ENCODE peak calls at places on chromosomes 5 and 9, in eight cellular contexts. I is CD8-positive, alpha-beta T cell; B is tibial nerve; N is naive thymus-derived CD4-positive, alpha-beta T cell; J is GM23248; U is PC-3; E is heart right ventricle; T is IMR-90. L is an unnamed sample. For H3K9me3, the result is how much of the 10 kb centered on the place peaks cover.

GRCh38 chr9:20041717-20042116 is 252.9 kb upstream of the SLC24A2 start:
- DNase-seq in I (no peak), B (no peak), J (no peak), E (peak), T (no peak), N (no peak), U (no peak), L (no peak)

GRCh38 chr5:170380361-170380951 is 8.7 kb downstream of the KCNMB1 start:
- DNase-seq in U (peak), E (no peak), B (no peak), T (no peak), J (no peak), N (no peak), I (no peak), L (no peak)

GRCh38 chr9:134547161-134548100 is 94.2 kb upstream of the COL5A1 start:
- DNase-seq in B (no peak), N (no peak), T (no peak), U (no peak), E (no peak), J (no peak), I (no peak), L (no peak)

GRCh38 chr9:128275198-128276007 is at the start of gene GOLGA2:
- DNase-seq in U (no peak), E (no peak), B (no peak), I (no peak), T (peak), N (no peak), J (peak), L (no peak)

GRCh38 chr9:35254237-35254636 is 92.4 kb downstream of the UNC13B start:
- DNase-seq in B (no peak), U (no peak), J (no peak), T (no peak), N (no peak), I (no peak), E (no peak), L (no peak)

GRCh38 chr9:127399736-127400269 is 2.8 kb downstream of the SLC2A8 start:
- DNase-seq in N (no peak), T (no peak), I (no peak), J (no peak), E (no peak), B (no peak), U (no peak), L (no peak)

GRCh38 chr5:147190236-147190815 is 44.5 kb upstream of the STK32A start:
- DNase-seq in J (peak), I (no peak), U (no peak), T (no peak), N (no peak), B (no peak), E (no peak), L (no peak)

GRCh38 chr5:16612007-16612406 is 4.8 kb downstream of the RETREG1 start:
- DNase-seq in N (no peak), T (no peak), J (no peak), E (no peak), B (no peak), U (no peak), I (no peak), L (no peak)

GRCh38 chr5:125412561-125413535 is 666.4 kb upstream of the ZNF608 start:
- DNase-seq in N (no peak), T (peak), I (no peak), J (peak), B (peak), U (peak), E (peak), L (no peak)

GRCh38 chr5:67063055-67063454 is 133.5 kb downstream of the CD180 start:
- DNase-seq in J (no peak), B (no peak), E (no peak), T (no peak), N (no peak), U (no peak), I (no peak), L (no peak)

GRCh38 chr5:16552666-16553343 is 64.0 kb downstream of the RETREG1 start:
- DNase-seq in U (peak), E (peak), I (no peak), N (peak), J (peak), T (peak), B (peak), L (no peak)

GRCh38 chr9:21524099-21524830 is 42.2 kb upstream of the IFNE start:
- DNase-seq in B (no peak), U (no peak), J (no peak), T (no peak), I (no peak), E (no peak), N (no peak), L (no peak)
- H3K9me3 ChIP-seq in B (under half), U (under half), J (under half), T (under half), I (under half), E (under half), N (under half), L (under half)

DNA sequence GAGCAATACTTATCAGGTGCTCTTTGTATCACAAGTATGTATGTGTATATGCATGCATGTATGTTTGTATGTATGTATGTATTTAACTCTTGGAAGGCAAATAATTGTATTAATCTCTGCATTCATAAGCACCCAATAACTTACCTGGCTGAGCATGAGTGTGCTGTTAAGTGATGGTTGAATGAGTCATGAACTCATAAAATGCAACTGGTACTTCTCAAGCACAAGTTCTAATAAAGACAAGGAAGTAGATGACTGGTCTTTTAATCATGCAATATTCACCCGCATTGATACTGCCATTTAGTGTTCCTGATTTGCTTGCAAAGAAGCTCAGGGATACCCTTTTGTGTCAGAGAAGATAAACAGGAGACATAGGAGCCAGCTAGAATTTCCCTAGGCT is 204.9 kb upstream of the TRPM3 start:
- DNase-seq in T (no peak), J (no peak), N (no peak), I (no peak), E (no peak), U (peak), B (no peak), L (no peak)
- H3K9me3 ChIP-seq in T (under half), J (under half), N (under half), I (under half), E (under half), U (under half), B (under half), L (under half)

GRCh38 chr5:123628860-123629544 is 117.0 kb downstream of the CSNK1G3 start:
- DNase-seq in U (no peak), I (no peak), B (no peak), E (no peak), N (no peak), T (no peak), J (no peak), L (no peak)

DNA sequence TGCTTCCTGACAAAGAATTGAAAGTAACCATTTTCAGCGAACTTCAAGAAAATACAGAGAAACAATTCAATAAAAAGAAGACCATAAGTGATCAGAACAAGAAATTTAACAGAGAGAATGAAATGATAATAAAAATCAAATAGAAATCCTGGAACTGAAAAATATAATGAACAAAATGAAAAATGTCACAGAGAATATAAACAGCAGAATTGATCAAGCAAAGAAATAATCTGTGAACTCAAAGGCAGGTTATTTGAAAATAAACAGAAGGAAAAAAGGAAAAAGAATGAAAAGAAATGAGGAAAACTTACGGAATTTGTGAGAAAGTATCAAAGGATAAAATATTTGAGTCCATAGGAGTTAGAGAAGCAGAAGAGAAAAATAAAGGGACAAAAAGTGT is 114.1 kb downstream of the CSNK1G3 start:
- DNase-seq in E (no peak), J (no peak), T (no peak), I (no peak), U (no peak), N (no peak), B (no peak), L (no peak)
- H3K9me3 ChIP-seq in E (under half), J (under half), T (under half), I (under half), U (under half), N (under half), B (under half), L (under half)

DNA sequence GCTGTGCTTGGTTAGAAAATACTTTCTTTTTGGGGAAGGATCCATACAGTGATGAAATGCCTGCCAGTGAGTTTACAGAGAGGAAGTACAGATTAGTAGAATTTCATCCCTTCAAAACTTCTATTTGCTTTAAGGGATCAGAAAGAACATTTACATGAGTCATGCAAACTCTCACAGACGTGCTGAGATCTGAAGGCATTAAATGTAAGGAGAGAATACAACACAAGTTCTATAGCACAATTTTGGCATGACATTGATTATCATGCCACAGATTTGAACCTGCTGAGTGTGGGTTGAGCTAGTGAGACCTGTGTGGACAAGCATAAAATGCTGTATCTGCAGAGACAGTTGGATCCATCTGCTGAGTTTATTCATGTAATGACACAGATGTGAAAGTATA is 613.6 kb upstream of the SEMA6A start:
- DNase-seq in I (no peak), U (no peak), E (no peak), T (no peak), B (no peak), J (no peak), N (no peak), L (no peak)
- H3K9me3 ChIP-seq in I (under half), U (under half), E (under half), T (under half), B (under half), J (under half), N (under half), L (under half)

GRCh38 chr5:179113143-179113530 is 53.0 kb downstream of the ZNF354C start:
- DNase-seq in U (no peak), E (no peak), T (no peak), I (no peak), B (no peak), J (no peak), N (no peak), L (no peak)
- H3K9me3 ChIP-seq in U (under half), E (under half), T (under half), I (under half), B (under half), J (under half), N (under half), L (under half)

GRCh38 chr5:141319699-141320098 is 885 bp downstream of the TAF7 start:
- DNase-seq in J (no peak), E (no peak), U (no peak), N (no peak), B (no peak), I (no peak), T (no peak), L (no peak)

GRCh38 chr5:141326088-141326854 is 4.0 kb upstream of the PCDHGA1 start:
- DNase-seq in U (peak), I (peak), N (peak), T (peak), E (peak), J (peak), B (no peak), L (peak)

GRCh38 chr5:141319202-141319601 is 1.4 kb downstream of the TAF7 start:
- DNase-seq in J (peak), N (no peak), U (no peak), B (no peak), T (no peak), I (no peak), E (no peak), L (no peak)

GRCh38 chr5:141320225-141321169 is at the start of gene TAF7:
- DNase-seq in E (peak), U (peak), B (peak), T (peak), I (peak), J (peak), N (peak), L (peak)

GRCh38 chr5:141322261-141322660 is 1.7 kb upstream of the TAF7 start:
- DNase-seq in I (no peak), E (no peak), B (no peak), J (no peak), U (no peak), T (no peak), N (no peak), L (no peak)
- H3K9me3 ChIP-seq in I (under half), E (under half), B (under half), J (under half), U (under half), T (under half), N (under half), L (under half)

DNA sequence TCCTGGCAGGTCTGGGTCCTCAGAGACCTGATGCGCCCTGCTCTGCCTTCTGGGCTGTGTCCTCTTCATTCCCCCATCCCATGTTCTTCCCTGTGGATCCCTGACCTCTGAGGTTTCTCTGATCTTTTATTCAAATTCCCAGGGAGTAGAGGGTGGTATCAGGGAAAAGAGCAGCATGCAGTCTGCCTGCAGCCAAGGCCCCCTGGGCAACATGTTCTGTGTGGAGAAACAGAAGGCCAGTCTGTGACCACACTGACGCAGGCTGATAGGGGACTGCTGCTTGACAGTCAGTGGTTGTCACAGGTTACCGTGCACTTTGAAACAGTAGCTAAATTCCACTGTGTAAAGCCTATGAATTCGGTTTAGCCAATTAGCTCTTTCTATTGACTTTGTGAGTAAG is 156.6 kb upstream of the IRX2 start:
- DNase-seq in U (no peak), E (no peak), T (no peak), J (no peak), N (no peak), B (no peak), I (no peak), L (no peak)
- H3K9me3 ChIP-seq in U (under half), E (under half), T (under half), J (under half), N (under half), B (under half), I (under half), L (under half)

DNA sequence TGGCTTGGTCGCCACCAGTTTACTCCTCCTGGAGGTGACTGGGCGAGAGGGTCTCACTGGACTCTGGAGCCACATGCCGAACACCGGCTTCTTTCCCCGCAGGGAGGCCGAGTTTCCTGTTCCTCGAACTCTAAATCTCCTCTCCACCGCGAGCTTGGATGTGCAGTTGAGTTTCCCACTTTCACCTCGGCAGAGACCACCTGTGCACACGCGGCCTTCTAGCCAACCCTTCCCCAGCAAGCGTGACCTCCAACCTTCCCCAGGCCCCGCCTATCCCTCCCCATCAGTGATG is 380.1 kb downstream of the IRX2 start:
- DNase-seq in I (no peak), E (no peak), B (no peak), N (no peak), T (no peak), J (no peak), U (no peak), L (no peak)
- H3K9me3 ChIP-seq in I (under half), E (under half), B (under half), N (under half), T (under half), J (under half), U (under half), L (under half)

GRCh38 chr9:90012825-90013425 is 408.1 kb downstream of the GADD45G start:
- DNase-seq in T (no peak), I (no peak), N (no peak), U (no peak), E (no peak), J (no peak), B (no peak), L (no peak)
- H3K9me3 ChIP-seq in T (under half), I (under half), N (under half), U (under half), E (under half), J (under half), B (under half), L (under half)

L was measured in T-helper 17 cell.